ENCODE peak calls at places on chromosomes 11 and 22, in four cellular contexts. D is HCT116, Z is SK-N-SH, X is upper lobe of left lung. U is an unnamed sample.

GRCh38 chr11:126024143-126024542 is 38.5 kb downstream of the CDON start:
- DNase-seq in D (no peak), X (no peak), Z (no peak), U (no peak)

GRCh38 chr11:64324692-64325469 is 7.0 kb downstream of the PRDX5 start:
- DNase-seq in D (no peak), Z (no peak), X (no peak), U (no peak)

GRCh38 chr11:118202599-118203422 is 22.0 kb downstream of the JAML start:
- DNase-seq in D (no peak), X (no peak), Z (no peak), U (no peak)

GRCh38 chr11:14835491-14836105 is 56.4 kb downstream of the CYP2R1 start:
- DNase-seq in Z (no peak), D (no peak), X (no peak), U (no peak)

GRCh38 chr11:125372088-125372487 is 124.0 kb downstream of the FEZ1 start:
- DNase-seq in D (no peak), Z (no peak), X (no peak), U (peak)

GRCh38 chr11:72519220-72519881 is 85.0 kb upstream of the CLPB start:
- DNase-seq in D (no peak), X (no peak), Z (peak), U (no peak)

GRCh38 chr22:30892286-30892685 is 76.3 kb downstream of the MORC2 start:
- DNase-seq in X (no peak), D (no peak), Z (no peak), U (no peak)

GRCh38 chr11:126596474-126596873 is 241.0 kb downstream of the ST3GAL4 start:
- DNase-seq in Z (no peak), X (no peak), D (no peak), U (no peak)

GRCh38 chr11:113470233-113470632 is 5.0 kb downstream of the DRD2 start:
- DNase-seq in X (no peak), Z (peak), D (no peak), U (no peak)

GRCh38 chr11:6604081-6604626 is 580 bp downstream of the ILK start:
- DNase-seq in Z (peak), D (no peak), X (peak), U (peak)

GRCh38 chr22:26447594-26448329 is 18.7 kb downstream of the ASPHD2 start:
- DNase-seq in X (no peak), Z (no peak), D (no peak), U (no peak)

GRCh38 chr11:18698341-18699268 is at the start of gene TMEM86A:
- DNase-seq in Z (peak), D (peak), X (peak), U (peak)

GRCh38 chr22:42743501-42743991 is 22.9 kb upstream of the A4GALT start:
- DNase-seq in Z (no peak), X (peak), D (no peak), U (peak)

GRCh38 chr22:46561435-46561905 is 24.1 kb upstream of the CELSR1 start:
- DNase-seq in D (peak), X (no peak), Z (peak), U (peak)

GRCh38 chr11:128759597-128759996 is 65.7 kb downstream of the FLI1 start:
- DNase-seq in Z (no peak), X (no peak), D (no peak), U (no peak)

GRCh38 chr22:21939392-21940319 is 13.0 kb downstream of the PPM1F start:
- DNase-seq in X (no peak), D (no peak), Z (no peak), U (no peak)

GRCh38 chr11:64372021-64372420 is 13.1 kb downstream of the RPS6KA4 start:
- DNase-seq in D (no peak), X (no peak), Z (no peak), U (no peak)

GRCh38 chr11:94553938-94554337 is 10.2 kb downstream of the FUT4 start:
- DNase-seq in Z (no peak), X (no peak), D (no peak), U (no peak)

GRCh38 chr11:123188508-123189165 is 6.4 kb downstream of the CLMP start:
- DNase-seq in X (no peak), Z (no peak), D (no peak), U (no peak)

GRCh38 chr22:43157874-43158546 is 6.7 kb downstream of the TSPO start:
- DNase-seq in X (no peak), D (no peak), Z (no peak), U (no peak)

GRCh38 chr11:122910775-122911174 is 28.2 kb downstream of the JHY start:
- DNase-seq in X (no peak), D (peak), Z (peak), U (peak)

GRCh38 chr22:20782083-20782482 is 8.2 kb downstream of the SERPIND1 start:
- DNase-seq in Z (no peak), D (no peak), X (no peak), U (no peak)

GRCh38 chr11:127693686-127694085 is 693.1 kb upstream of the KIRREL3 start:
- DNase-seq in Z (no peak), X (no peak), D (no peak), U (no peak)

GRCh38 chr22:29481265-29482000 is 1.4 kb downstream of the NEFH start:
- DNase-seq in Z (no peak), X (no peak), D (no peak), U (peak)

GRCh38 chr11:1503708-1504104 is 17.1 kb upstream of the MOB2 start:
- DNase-seq in X (peak), D (no peak), Z (peak), U (no peak)

GRCh38 chr11:18100926-18101656 is 4.8 kb downstream of the SAAL1 start:
- DNase-seq in D (no peak), X (no peak), Z (no peak), U (no peak)

GRCh38 chr22:32544953-32545558 is 70.4 kb downstream of the FBXO7 start:
- DNase-seq in X (no peak), Z (no peak), D (no peak), U (no peak)

GRCh38 chr11:65415499-65416340 is 6.9 kb upstream of the NEAT1 start:
- DNase-seq in Z (peak), D (no peak), X (peak), U (no peak)

GRCh38 chr11:65411681-65412070 is 10.9 kb upstream of the NEAT1 start:
- DNase-seq in X (no peak), D (no peak), Z (no peak), U (no peak)

GRCh38 chr11:65412271-65413076 is 10.1 kb upstream of the NEAT1 start:
- DNase-seq in Z (no peak), X (peak), D (no peak), U (no peak)

GRCh38 chr11:65414776-65415498 is 7.7 kb upstream of the NEAT1 start:
- DNase-seq in Z (no peak), X (peak), D (no peak), U (no peak)

DNA sequence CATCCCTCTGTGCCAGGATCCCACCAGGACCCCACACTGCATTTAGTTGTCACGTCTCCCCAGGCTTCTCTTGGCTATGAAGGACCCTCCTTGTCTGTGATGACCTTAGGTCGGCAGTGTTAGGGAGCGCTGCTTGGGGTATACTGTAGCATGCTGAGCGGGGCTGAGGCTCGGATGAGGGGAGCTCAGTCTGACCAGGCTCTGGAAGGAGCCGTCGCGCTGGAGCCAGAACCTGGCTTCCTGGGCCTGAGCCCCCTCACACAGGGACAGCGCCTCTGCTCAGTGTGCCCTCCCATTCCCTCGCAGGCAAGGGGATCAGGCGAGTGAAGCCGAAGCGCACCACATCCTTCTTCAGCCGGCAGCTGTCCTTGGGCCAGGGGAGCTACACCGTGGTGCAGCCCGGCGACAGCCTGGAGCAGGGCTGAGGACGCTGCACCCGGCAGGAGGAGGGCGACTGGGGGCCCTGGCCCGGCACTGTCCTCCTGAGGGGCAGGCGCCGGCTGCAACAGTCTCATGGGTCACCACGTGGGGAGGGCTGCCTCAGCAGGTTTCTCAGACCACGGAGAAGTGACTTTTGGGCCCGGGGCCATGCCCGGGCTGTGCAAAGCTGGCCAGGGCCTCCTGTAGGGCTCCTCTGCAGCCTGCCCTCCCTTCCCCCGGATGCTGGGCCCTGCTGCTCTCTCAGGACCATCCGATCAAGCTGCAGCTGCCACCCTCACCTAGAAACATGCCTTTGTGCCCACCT is 11.5 kb upstream of the NEAT1 start:
- DNase-seq in X (peak), Z (no peak), D (no peak), U (no peak)
- TF ChIP-seq POLR2AphosphoS5 in X (no peak), Z (no peak), D (no peak), U (no peak)

GRCh38 chr11:129787518-129787917 is 28.1 kb upstream of the TMEM45B start:
- DNase-seq in X (no peak), Z (no peak), D (no peak), U (no peak)

GRCh38 chr11:129791515-129791914 is 24.1 kb upstream of the TMEM45B start:
- DNase-seq in X (no peak), Z (no peak), D (no peak), U (no peak)

GRCh38 chr11:129788278-129788677 is 27.4 kb upstream of the TMEM45B start:
- DNase-seq in X (no peak), D (no peak), Z (no peak), U (no peak)

GRCh38 chr11:129790131-129790530 is 25.5 kb upstream of the TMEM45B start:
- DNase-seq in D (no peak), Z (no peak), X (no peak), U (no peak)

DNA sequence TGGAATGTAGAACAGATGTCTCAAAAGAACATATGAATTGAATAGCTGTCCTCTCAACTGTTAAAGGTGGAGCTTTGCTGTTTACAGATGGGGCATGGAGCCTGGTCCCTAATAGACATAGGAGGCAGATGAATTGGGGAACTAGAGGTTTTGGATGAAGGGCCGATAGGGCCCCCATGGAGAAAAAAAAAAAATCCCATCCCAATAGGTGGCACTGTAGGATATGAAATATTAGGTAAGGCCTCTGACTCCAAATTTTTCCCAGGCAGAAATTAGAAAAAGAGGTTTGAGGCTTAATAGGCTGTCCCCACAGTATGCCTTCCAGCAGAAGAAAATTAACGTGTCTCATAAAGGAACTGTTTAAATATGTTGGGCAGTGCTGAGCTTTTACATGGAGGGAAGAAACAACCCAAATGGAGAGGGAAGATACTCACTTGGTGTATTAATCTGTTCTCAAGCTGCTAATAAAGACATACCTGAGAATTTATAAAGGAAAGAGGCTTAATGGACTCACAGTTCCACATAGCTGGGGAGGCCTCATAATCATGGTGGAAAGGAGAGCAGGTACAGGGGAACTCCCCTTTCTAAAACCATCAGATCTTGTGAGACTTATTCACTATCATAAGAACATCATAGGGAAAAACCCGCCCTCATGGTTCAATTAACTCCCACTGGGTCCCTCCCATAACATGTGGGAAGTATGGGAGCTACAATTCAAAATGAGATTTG is 30.1 kb upstream of the TMEM45B start:
- DNase-seq in D (no peak), Z (peak), X (no peak), U (peak)
- TF ChIP-seq CTCF in D (peak), Z (peak), X (no peak), U (peak)

DNA sequence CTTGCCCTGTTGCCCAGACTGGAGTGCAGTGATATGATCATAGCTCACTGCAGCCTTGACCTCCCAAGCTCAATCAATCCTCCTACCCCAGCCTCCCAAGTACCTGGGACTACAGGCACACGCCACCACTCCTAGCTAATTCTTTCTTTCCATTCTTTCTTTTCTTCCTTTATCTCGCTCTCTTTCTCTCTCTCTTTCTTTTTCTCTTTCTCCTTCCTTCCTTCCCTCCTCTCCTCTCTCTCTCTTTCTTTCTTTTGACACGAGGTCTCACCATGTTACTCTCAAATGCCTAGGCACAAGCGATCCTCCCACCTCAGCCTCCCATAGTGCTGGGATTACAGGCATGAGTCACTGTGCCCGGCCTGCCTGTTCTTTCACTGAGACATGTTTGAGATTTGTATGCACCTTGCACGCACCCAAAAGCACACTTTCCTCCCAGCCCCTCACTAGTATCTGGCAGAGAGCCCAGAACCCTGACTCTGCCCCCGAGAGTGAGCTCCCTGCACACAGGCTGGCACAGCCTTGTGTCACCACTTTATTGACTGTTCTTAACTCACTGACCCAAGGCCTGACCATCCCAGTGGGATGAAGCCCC is 56.8 kb downstream of the CD6 start:
- DNase-seq in Z (no peak), D (no peak), X (no peak), U (no peak)
- TF ChIP-seq POLR2AphosphoS5 in Z (no peak), D (no peak), X (no peak), U (no peak)

GRCh38 chr11:45178890-45179663 is 32.6 kb downstream of the PRDM11 start:
- DNase-seq in Z (no peak), X (no peak), D (no peak), U (peak)

GRCh38 chr11:45180888-45181594 is 34.6 kb downstream of the PRDM11 start:
- DNase-seq in Z (peak), D (peak), X (peak), U (peak)

GRCh38 chr11:45181595-45182550 is 35.4 kb downstream of the PRDM11 start:
- DNase-seq in D (no peak), X (no peak), Z (no peak), U (no peak)

GRCh38 chr11:45179686-45180085 is 33.2 kb downstream of the PRDM11 start:
- DNase-seq in D (no peak), Z (no peak), X (no peak), U (no peak)

DNA sequence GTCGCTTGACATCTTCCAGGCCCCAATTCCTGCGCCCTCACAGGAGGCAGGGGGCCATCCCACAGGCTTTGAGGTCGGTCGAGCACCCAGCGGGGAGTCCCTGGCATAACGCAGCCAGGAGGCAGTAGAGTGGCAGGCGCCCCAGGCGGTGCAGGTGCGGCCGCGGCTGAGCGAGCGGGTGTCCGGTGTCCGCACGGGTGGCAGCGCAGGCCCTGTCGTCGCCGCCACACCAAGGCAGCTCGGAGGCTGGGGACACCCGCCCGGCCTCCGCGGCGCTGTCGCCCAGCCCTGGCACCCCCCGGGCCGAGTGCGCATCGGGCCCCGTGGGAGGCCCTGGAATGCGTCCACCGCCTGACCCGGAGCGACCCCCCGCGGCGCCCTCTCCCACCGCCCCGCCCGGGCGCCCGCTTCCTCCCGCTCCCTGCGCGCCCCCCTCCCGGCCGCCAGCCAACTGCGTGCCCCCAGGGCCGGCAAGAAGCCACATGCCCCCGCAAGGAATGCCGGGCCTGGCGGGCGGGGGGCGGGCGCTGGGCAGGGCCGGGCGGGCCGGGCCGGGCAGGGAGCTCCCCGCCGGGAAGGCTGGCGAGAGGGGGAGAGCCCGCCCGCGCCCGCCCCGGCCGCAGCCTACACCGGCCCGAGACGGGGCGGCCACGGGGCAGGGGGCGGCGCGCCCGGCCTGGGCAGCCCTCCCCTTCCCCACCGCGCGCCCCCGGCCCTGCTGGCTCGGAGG is 33.9 kb downstream of the PRDM11 start:
- DNase-seq in X (peak), D (peak), Z (peak), U (peak)
- TF ChIP-seq CTCF in X (peak), D (peak), Z (peak), U (peak)

U was measured in GM23338.